ENCODE peak calls at places on chromosomes 16 and 17, in five cellular contexts. H is neural progenitor cell, Y is AG04450, W is A549, T is pancreas. G is an unnamed sample.

GRCh38 chr17:42577140-42577531 is 393 bp downstream of the PSMC3IP start:
- DNase-seq in Y (no peak), W (peak; percentile 60), H (no peak), T (no peak), G (no peak)

GRCh38 chr16:73326770-73327470 is 279.0 kb upstream of the ZFHX3 start:
- DNase-seq in W (no peak), Y (no peak), T (no peak), H (no peak), G (no peak)

GRCh38 chr16:50313596-50314483 is 47.5 kb downstream of the ADCY7 start:
- DNase-seq in Y (no peak), H (no peak), T (no peak), W (no peak), G (peak; percentile 30)

GRCh38 chr16:53502331-53503269 is at the start of gene AKTIP:
- DNase-seq in W (no peak), Y (no peak), H (peak; percentile 44), T (peak; percentile 81), G (peak; percentile 79)

GRCh38 chr17:28950017-28950751 is 1.1 kb downstream of the PHF12 start:
- DNase-seq in T (peak; percentile 65), W (peak; percentile 48), Y (no peak), H (peak; percentile 76), G (peak; percentile 56)

GRCh38 chr16:610513-611381 is 20.0 kb upstream of the WFIKKN1 start:
- DNase-seq in H (peak; percentile 71), Y (no peak), W (no peak), T (peak; percentile 63), G (no peak)

GRCh38 chr17:80126449-80126715 is 20.5 kb downstream of the EIF4A3 start:
- DNase-seq in T (no peak), Y (no peak), W (no peak), H (no peak), G (no peak)

GRCh38 chr17:80277751-80278671 is 17.4 kb downstream of the RNF213 start:
- DNase-seq in W (no peak), T (no peak), Y (no peak), H (no peak), G (peak; percentile 95)

GRCh38 chr16:57630931-57631845 is 2.8 kb downstream of the ADGRG1 start:
- DNase-seq in H (no peak), T (no peak), Y (no peak), W (no peak), G (no peak)

GRCh38 chr17:27552467-27552779 is 78.6 kb upstream of the LGALS9 start:
- DNase-seq in H (no peak), Y (no peak), W (peak; percentile 95), T (no peak), G (no peak)
- H3K4me3 ChIP-seq in H (no peak overlapping the region), Y (no peak overlapping the region), W (peak overlapping the region; percentile 10), T (no peak overlapping the region), G (no peak overlapping the region)

GRCh38 chr17:81329279-81329926 is 34.3 kb upstream of the SLC38A10 start:
- DNase-seq in H (peak; percentile 65), Y (peak; percentile 60), W (peak; percentile 99), T (peak; percentile 61), G (peak; percentile 92)
- H3K4me3 ChIP-seq in H (no peak overlapping the region), Y (no peak overlapping the region), W (peak overlapping the region; percentile 30), T (no peak overlapping the region), G (peak overlapping the region; percentile 53)

GRCh38 chr16:23497543-23497868 is 12.8 kb downstream of the GGA2 start:
- DNase-seq in W (no peak), T (no peak), H (no peak), Y (no peak), G (no peak)
- H3K4me3 ChIP-seq in W (no peak overlapping the region), T (no peak overlapping the region), H (no peak overlapping the region), Y (no peak overlapping the region), G (no peak overlapping the region)

DNA sequence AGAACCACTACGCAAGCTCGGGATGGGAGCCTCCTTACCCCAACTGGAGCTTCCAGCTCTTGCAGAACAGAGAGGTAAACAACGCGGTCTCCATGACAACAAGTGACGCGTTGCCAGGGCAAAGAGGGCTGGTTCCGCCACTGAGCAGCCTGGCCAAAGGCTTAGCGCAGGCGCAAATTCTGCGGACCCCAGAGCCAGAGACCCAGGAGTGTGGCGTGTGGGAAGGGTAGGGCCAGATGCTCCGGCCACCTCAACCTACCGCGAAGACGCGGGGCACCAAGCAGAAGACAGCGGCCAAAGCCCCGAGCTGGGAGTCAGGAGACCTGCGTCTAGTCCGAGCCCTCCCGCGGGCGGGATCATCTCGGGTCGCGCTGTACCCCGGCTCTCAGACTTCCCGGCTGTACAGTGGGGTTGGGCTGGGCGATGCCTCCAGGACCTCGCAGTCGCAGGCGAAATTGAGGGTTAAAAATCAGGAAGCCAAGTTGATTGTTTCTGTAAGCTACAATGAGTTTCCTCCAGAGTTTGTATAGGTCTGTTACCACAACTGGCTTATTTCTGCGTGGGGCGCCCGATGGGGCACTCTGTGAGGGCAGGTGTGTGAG is at the start of gene TEKT1:
- DNase-seq in W (peak; percentile 86), Y (no peak), T (peak; percentile 82), H (peak; percentile 97), G (peak; percentile 81)
- H3K4me3 ChIP-seq in W (peak within 1 kb of the TSS; percentile 47), Y (peak within 1 kb of the TSS; percentile 14), T (peak within 1 kb of the TSS; percentile 44), H (peak within 1 kb of the TSS; percentile 46), G (peak within 1 kb of the TSS; percentile 27)

GRCh38 chr16:3534126-3534525 is 33.3 kb downstream of the CLUAP1 start:
- DNase-seq in W (no peak), T (no peak), Y (no peak), H (no peak), G (no peak)

GRCh38 chr16:3536271-3536671 is 35.5 kb downstream of the CLUAP1 start:
- DNase-seq in W (no peak), Y (peak; percentile 86), H (no peak), T (no peak), G (no peak)

GRCh38 chr16:3530371-3530914 is 29.6 kb downstream of the CLUAP1 start:
- DNase-seq in H (no peak), W (peak; percentile 11), Y (no peak), T (no peak), G (peak; percentile 30)

GRCh38 chr16:3529175-3529574 is 28.4 kb downstream of the CLUAP1 start:
- DNase-seq in T (no peak), W (no peak), Y (no peak), H (no peak), G (no peak)

DNA sequence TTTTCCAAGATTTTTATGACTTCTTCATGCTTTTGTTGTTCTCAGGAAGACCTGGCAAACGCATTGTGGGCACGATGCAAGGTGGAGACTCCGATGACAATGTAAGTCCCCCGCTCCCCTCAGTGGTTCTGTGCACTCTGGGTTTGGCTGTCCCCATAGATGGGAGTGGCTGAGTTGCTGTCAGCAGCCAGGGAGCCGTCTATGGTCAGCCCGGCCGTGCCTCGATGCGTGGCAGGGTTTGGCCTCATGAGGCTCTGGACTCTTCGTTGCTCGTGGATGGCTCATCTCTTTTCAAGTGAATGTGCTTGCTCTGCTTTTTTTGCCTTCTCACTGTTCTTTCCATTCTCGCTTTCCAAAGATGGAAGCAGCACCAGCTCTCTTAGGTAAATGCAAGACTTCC is 31.9 kb downstream of the CLUAP1 start:
- DNase-seq in Y (no peak), W (no peak), T (no peak), H (no peak), G (no peak)
- H3K4me3 ChIP-seq in Y (no peak overlapping the region), W (no peak overlapping the region), T (no peak overlapping the region), H (no peak overlapping the region), G (no peak overlapping the region)

GRCh38 chr16:2027024-2028010 is 615 bp downstream of the NHERF2 start:
- DNase-seq in Y (no peak), T (no peak), H (peak; percentile 48), W (no peak), G (no peak)

GRCh38 chr16:2029350-2029749 is 2.6 kb downstream of the NHERF2 start:
- DNase-seq in T (no peak), W (no peak), H (no peak), Y (no peak), G (no peak)

GRCh38 chr16:2026461-2027023 is at the start of gene NHERF2:
- DNase-seq in H (peak; percentile 74), T (peak; percentile 46), Y (no peak), W (no peak), G (no peak)

GRCh38 chr16:2028620-2029220 is 2.0 kb downstream of the NHERF2 start:
- DNase-seq in W (no peak), Y (no peak), T (no peak), H (no peak), G (no peak)

DNA sequence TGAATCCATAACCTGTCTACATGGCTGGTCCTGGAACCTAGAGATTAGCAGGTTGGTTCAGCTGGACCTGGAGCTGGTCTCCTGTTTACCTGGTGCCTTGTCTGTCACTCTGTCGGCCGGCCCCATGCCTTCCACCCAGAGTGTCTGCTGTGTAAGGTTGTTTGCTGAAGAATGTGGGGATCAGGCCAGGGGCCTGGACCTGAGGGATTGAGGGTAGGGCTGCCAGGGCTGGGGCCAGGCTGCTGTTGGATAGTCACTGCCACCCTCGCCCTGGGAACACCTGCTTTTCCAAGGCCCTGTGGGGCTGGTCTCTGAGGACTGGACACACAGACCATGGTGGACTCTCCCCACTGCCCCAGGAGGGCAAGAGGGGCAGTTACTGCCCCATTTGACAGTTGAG is 1.4 kb downstream of the NHERF2 start:
- DNase-seq in T (no peak), Y (no peak), H (no peak), W (no peak), G (no peak)
- H3K4me3 ChIP-seq in T (peak overlapping the region; percentile 66), Y (peak overlapping the region; percentile 72), H (no peak overlapping the region), W (peak overlapping the region; percentile 82), G (peak overlapping the region; percentile 58)

DNA sequence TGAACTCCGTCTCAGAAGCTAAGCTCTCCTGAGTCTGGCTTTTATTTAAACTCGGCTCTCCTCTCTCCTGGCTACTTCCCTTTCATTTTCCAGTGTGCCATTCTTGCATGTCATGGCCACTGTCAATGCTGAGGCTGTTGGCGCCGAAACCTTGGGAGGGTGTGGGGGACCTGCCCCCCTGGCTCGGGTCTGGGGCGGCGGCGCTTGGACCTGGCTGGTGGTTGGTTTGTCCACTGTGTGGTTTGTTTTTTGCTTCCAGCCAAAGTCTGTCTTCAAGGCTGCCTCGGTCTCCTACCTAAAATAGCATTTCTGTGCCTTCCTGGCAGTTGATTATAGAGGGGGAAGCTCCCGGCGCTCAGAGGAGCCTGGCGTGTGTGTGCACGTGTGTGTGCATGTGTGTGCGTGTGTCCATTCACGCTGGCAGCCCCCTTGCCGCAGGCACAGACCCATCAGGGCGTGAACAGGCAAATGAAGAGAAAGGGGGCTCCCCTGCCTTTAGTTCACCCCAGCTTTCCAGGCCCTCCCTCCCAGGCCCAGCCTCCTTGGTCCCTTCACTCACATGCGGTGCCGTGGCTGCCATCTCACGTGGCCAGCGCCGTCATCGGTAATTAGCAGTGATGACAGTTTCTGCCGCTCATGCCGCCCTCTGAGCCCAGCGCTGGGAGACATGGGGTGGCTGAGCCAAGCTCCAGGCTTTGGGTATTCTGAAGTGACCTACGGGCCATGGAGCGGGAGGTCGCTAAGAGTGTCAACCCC is 179.9 kb downstream of the SEC14L1 start:
- DNase-seq in Y (no peak), H (no peak), T (no peak), W (no peak), G (peak; percentile 75)
- H3K4me3 ChIP-seq in Y (peak overlapping the region; percentile 57), H (no peak overlapping the region), T (peak overlapping the region; percentile 35), W (peak overlapping the region; percentile 64), G (peak overlapping the region; percentile 53)

GRCh38 chr17:34153988-34154387 is 101.1 kb upstream of the CCL2 start:
- DNase-seq in H (no peak), Y (no peak), T (no peak), W (no peak), G (no peak)

GRCh38 chr17:34156401-34156740 is 98.7 kb upstream of the CCL2 start:
- DNase-seq in W (no peak), T (no peak), Y (no peak), H (peak; percentile 18), G (no peak)

GRCh38 chr17:34154916-34155730 is 100.0 kb upstream of the CCL2 start:
- DNase-seq in H (peak; percentile 31), T (no peak), Y (no peak), W (no peak), G (no peak)

GRCh38 chr17:34155947-34156346 is 99.1 kb upstream of the CCL2 start:
- DNase-seq in H (no peak), T (no peak), Y (no peak), W (no peak), G (no peak)

GRCh38 chr17:34156741-34157589 is 98.1 kb upstream of the CCL2 start:
- DNase-seq in W (no peak), H (peak; percentile 75), Y (no peak), T (no peak), G (no peak)
- H3K4me3 ChIP-seq in W (no peak overlapping the region), H (peak overlapping the region; percentile 56), Y (no peak overlapping the region), T (no peak overlapping the region), G (peak overlapping the region; percentile 48)